ENCODE peak calls at places on chromosome 5, in five cellular contexts. W is NCI-H82, S is GM23248, L is iPS-NIHi11, Q is dermis microvascular lymphatic vessel endothelial cell. V is an unnamed sample.

GRCh38 chr5:7638456-7638855 is 212.5 kb downstream of the CFAP90 start:
- DNase-seq in W (no peak), L (no peak), Q (peak), S (peak), V (no peak)

GRCh38 chr5:50722223-50722622 is 55.8 kb downstream of the PARP8 start:
- DNase-seq in S (no peak), W (no peak), L (no peak), Q (no peak), V (no peak)

GRCh38 chr5:76690027-76690679 is 25.8 kb upstream of the F2R start:
- DNase-seq in L (no peak), Q (no peak), S (peak), W (no peak), V (no peak)

GRCh38 chr5:124738751-124739559 is 7.5 kb downstream of the ZNF608 start:
- DNase-seq in Q (no peak), L (peak), S (no peak), W (peak), V (peak)

GRCh38 chr5:168244838-168245555 is 46.4 kb upstream of the WWC1 start:
- DNase-seq in L (no peak), S (peak), Q (no peak), W (no peak), V (no peak)

GRCh38 chr5:61966991-61967390 is 339.0 kb upstream of the KIF2A start:
- DNase-seq in S (no peak), L (no peak), W (no peak), Q (no peak), V (no peak)

GRCh38 chr5:76402251-76402879 is 720 bp upstream of the IQGAP2 start:
- DNase-seq in L (peak), S (no peak), W (peak), Q (peak), V (peak)

GRCh38 chr5:60652206-60652605 is 47.8 kb downstream of the DEPDC1B start:
- DNase-seq in L (no peak), W (no peak), S (peak), Q (peak), V (no peak)

GRCh38 chr5:1471240-1471853 is 26.1 kb upstream of the SLC6A3 start:
- DNase-seq in S (no peak), L (no peak), W (no peak), Q (no peak), V (no peak)

GRCh38 chr5:94613583-94613982 is 4.8 kb downstream of the KIAA0825 start:
- DNase-seq in S (peak), W (peak), L (peak), Q (peak), V (peak)

GRCh38 chr5:68173007-68173406 is 42.5 kb upstream of the PIK3R1 start:
- DNase-seq in Q (no peak), S (no peak), L (no peak), W (no peak), V (no peak)

GRCh38 chr5:79454043-79454442 is 59.9 kb downstream of the HOMER1 start:
- DNase-seq in W (no peak), S (no peak), L (no peak), Q (no peak), V (no peak)

GRCh38 chr5:149273950-149274349 is 2.3 kb downstream of the AFAP1L1 start:
- DNase-seq in S (no peak), Q (peak), W (no peak), L (peak), V (no peak)

GRCh38 chr5:143506881-143507552 is 103.5 kb upstream of the NR3C1 start:
- DNase-seq in L (no peak), S (peak), W (no peak), Q (no peak), V (no peak)

GRCh38 chr5:32711693-32712462 is 757 bp downstream of the NPR3 start:
- DNase-seq in L (peak), Q (peak), W (no peak), S (peak), V (peak)

GRCh38 chr5:178078197-178078995 is 34.9 kb upstream of the N4BP3 start:
- DNase-seq in L (no peak), S (peak), Q (no peak), W (no peak), V (no peak)

V was measured in NCI-H524.